ENCODE peak calls at places on chromosomes 12 and 14, in four cellular contexts. One of them, this sample, is unnamed.

GRCh38 chr14:20857207-20857606 is 34.0 kb upstream of the RNASE3 start:
- DNase-seq in stimulated activated CD4-positive, alpha-beta T cell treated with anti-CD3 and anti-CD28 coated beads, Interleukin-12 subunit alpha, Interleukin-12 subunit beta, amount 100 ng/mL, for 48 hours: no peak
- DNase-seq in AG08395: no peak
- DNase-seq in substantia nigra: no peak
- DNase-seq in this sample: no peak

GRCh38 chr12:34605955-34606748 is 583.9 kb downstream of the ALG10 start:
- DNase-seq in substantia nigra: no peak
- DNase-seq in stimulated activated CD4-positive, alpha-beta T cell treated with anti-CD3 and anti-CD28 coated beads, Interleukin-12 subunit alpha, Interleukin-12 subunit beta, amount 100 ng/mL, for 48 hours: no peak
- DNase-seq in AG08395: no peak
- DNase-seq in this sample: no peak

GRCh38 chr12:63070709-63071108 is 80.3 kb downstream of the AVPR1A start:
- DNase-seq in substantia nigra: no peak
- DNase-seq in AG08395: no peak
- DNase-seq in stimulated activated CD4-positive, alpha-beta T cell treated with anti-CD3 and anti-CD28 coated beads, Interleukin-12 subunit alpha, Interleukin-12 subunit beta, amount 100 ng/mL, for 48 hours: no peak
- DNase-seq in this sample: no peak

GRCh38 chr12:2879853-2880252 is 2.8 kb downstream of the RHNO1 start:
- DNase-seq in substantia nigra: no peak
- DNase-seq in stimulated activated CD4-positive, alpha-beta T cell treated with anti-CD3 and anti-CD28 coated beads, Interleukin-12 subunit alpha, Interleukin-12 subunit beta, amount 100 ng/mL, for 48 hours: no peak
- DNase-seq in AG08395: no peak
- DNase-seq in this sample: no peak

GRCh38 chr12:108918206-108918605 is 38.3 kb downstream of the DAO start:
- DNase-seq in AG08395: no peak
- DNase-seq in substantia nigra: no peak
- DNase-seq in stimulated activated CD4-positive, alpha-beta T cell treated with anti-CD3 and anti-CD28 coated beads, Interleukin-12 subunit alpha, Interleukin-12 subunit beta, amount 100 ng/mL, for 48 hours: no peak
- DNase-seq in this sample: no peak

GRCh38 chr12:131856366-131857097 is 28.3 kb downstream of the MMP17 start:
- DNase-seq in substantia nigra: no peak
- DNase-seq in AG08395: no peak
- DNase-seq in stimulated activated CD4-positive, alpha-beta T cell treated with anti-CD3 and anti-CD28 coated beads, Interleukin-12 subunit alpha, Interleukin-12 subunit beta, amount 100 ng/mL, for 48 hours: no peak
- DNase-seq in this sample: no peak

GRCh38 chr12:104280703-104281458 is 22.7 kb upstream of the EID3 start:
- DNase-seq in AG08395: peak
- DNase-seq in stimulated activated CD4-positive, alpha-beta T cell treated with anti-CD3 and anti-CD28 coated beads, Interleukin-12 subunit alpha, Interleukin-12 subunit beta, amount 100 ng/mL, for 48 hours: no peak
- DNase-seq in substantia nigra: no peak
- DNase-seq in this sample: no peak

GRCh38 chr14:20857630-20858261 is 33.4 kb upstream of the RNASE3 start:
- DNase-seq in stimulated activated CD4-positive, alpha-beta T cell treated with anti-CD3 and anti-CD28 coated beads, Interleukin-12 subunit alpha, Interleukin-12 subunit beta, amount 100 ng/mL, for 48 hours: peak
- DNase-seq in substantia nigra: peak
- DNase-seq in AG08395: peak
- DNase-seq in this sample: peak

GRCh38 chr14:35989736-35990135 is 163.6 kb downstream of the BRMS1L start:
- DNase-seq in stimulated activated CD4-positive, alpha-beta T cell treated with anti-CD3 and anti-CD28 coated beads, Interleukin-12 subunit alpha, Interleukin-12 subunit beta, amount 100 ng/mL, for 48 hours: no peak
- DNase-seq in AG08395: no peak
- DNase-seq in substantia nigra: no peak
- DNase-seq in this sample: no peak

GRCh38 chr14:50943943-50944646 is at the start of gene PYGL:
- DNase-seq in stimulated activated CD4-positive, alpha-beta T cell treated with anti-CD3 and anti-CD28 coated beads, Interleukin-12 subunit alpha, Interleukin-12 subunit beta, amount 100 ng/mL, for 48 hours: no peak
- DNase-seq in substantia nigra: no peak
- DNase-seq in AG08395: peak
- DNase-seq in this sample: no peak

GRCh38 chr14:90491221-90491867 is 94.5 kb downstream of the CALM1 start:
- DNase-seq in AG08395: peak
- DNase-seq in substantia nigra: peak
- DNase-seq in stimulated activated CD4-positive, alpha-beta T cell treated with anti-CD3 and anti-CD28 coated beads, Interleukin-12 subunit alpha, Interleukin-12 subunit beta, amount 100 ng/mL, for 48 hours: no peak
- DNase-seq in this sample: no peak

GRCh38 chr12:70994217-70994788 is 73.8 kb upstream of the PTPRR start:
- DNase-seq in substantia nigra: no peak
- DNase-seq in stimulated activated CD4-positive, alpha-beta T cell treated with anti-CD3 and anti-CD28 coated beads, Interleukin-12 subunit alpha, Interleukin-12 subunit beta, amount 100 ng/mL, for 48 hours: no peak
- DNase-seq in AG08395: peak
- DNase-seq in this sample: no peak